ENCODE peak calls at places on chromosomes 1 and 21, in four cellular contexts. F, M, C and S are unnamed samples.

GRCh38 chr1:241927321-241927720 is 30.2 kb upstream of the BECN2 start:
- DNase-seq in C (no peak), M (no peak), F (no peak), S (no peak)

GRCh38 chr1:201921952-201922558 is 24.3 kb downstream of the LMOD1 start:
- DNase-seq in F (no peak), M (no peak), C (no peak), S (no peak)

GRCh38 chr1:64242895-64243756 is 39.7 kb downstream of the UBE2U start:
- DNase-seq in C (no peak), F (no peak), M (no peak), S (peak)

GRCh38 chr1:156070523-156070922 is 9.6 kb downstream of the RAB25 start:
- DNase-seq in C (no peak), M (no peak), F (no peak), S (no peak)

GRCh38 chr1:204564835-204565234 is 48.6 kb downstream of the MDM4 start:
- DNase-seq in C (no peak), F (no peak), M (peak), S (no peak)

GRCh38 chr1:115142616-115143015 is 53.3 kb upstream of the TSPAN2 start:
- DNase-seq in M (no peak), F (no peak), C (no peak), S (no peak)

GRCh38 chr21:43639470-43640178 is 19.7 kb downstream of the HSF2BP start:
- DNase-seq in C (no peak), M (no peak), F (no peak), S (peak)

GRCh38 chr1:167342846-167343245 is 122.2 kb downstream of the POU2F1 start:
- DNase-seq in F (no peak), M (no peak), C (no peak), S (no peak)

GRCh38 chr21:33394260-33394659 is 9.0 kb upstream of the IFNGR2 start:
- DNase-seq in C (no peak), M (no peak), F (no peak), S (no peak)

GRCh38 chr1:226870323-226871046 is at the start of gene PSEN2:
- DNase-seq in M (peak), C (peak), F (peak), S (peak)
- TF ChIP-seq CTCF in M (no peak), C (peak), F (peak), S (peak)

GRCh38 chr1:229254910-229255541 is 15.9 kb upstream of the RAB4A start:
- DNase-seq in M (peak), F (peak), C (no peak), S (no peak)
- TF ChIP-seq CTCF in M (no peak), F (no peak), C (peak), S (peak)

DNA sequence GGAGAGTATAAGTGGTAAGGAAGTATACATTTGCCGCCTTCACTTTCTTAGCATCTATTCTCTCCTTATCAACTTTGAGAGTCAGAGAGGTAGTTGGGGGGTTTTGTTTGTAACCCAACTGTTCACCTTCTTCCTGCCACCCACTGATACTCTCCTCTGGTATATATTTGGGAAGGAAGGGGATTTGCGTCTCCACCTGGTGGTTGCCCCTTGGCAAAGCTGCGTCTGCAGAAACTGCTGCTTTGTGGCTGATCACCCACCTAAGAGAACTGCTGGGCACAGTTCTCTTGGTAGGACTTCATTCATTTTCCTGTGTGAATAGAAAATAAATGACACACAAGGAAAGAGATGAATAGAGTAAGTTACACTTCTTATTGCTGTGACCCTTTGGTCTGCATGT is 87.0 kb downstream of the SYT14 start:
- DNase-seq in F (peak), C (no peak), M (no peak), S (no peak)
- TF ChIP-seq CTCF in F (no peak), C (no peak), M (no peak), S (no peak)

GRCh38 chr1:200886590-200886989 is 8.1 kb upstream of the INAVA start:
- DNase-seq in F (no peak), M (no peak), C (no peak), S (no peak)
- TF ChIP-seq CTCF in F (no peak), M (no peak), C (no peak), S (no peak)

DNA sequence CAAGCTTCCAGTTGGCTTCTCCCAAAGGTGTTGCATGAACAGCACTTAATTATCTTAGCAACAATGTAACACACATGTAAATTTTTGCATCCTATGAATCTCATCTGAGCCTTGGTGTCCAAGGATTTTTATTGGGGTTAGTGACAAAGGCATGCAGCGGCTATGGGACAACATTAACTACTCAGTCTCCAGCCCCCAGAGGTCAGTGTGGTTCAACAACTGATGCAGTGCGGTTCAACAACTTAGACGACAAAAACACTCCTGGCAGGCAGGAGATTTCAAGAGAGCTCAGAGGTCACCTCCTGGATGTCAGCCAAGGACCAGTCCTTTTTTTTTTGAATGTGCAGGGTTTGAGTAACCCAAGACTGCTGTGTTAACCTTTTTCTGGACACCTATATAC is 77.5 kb upstream of the HMCN1 start:
- DNase-seq in C (no peak), M (no peak), F (no peak), S (no peak)
- TF ChIP-seq CTCF in C (no peak), M (no peak), F (no peak), S (no peak)

DNA sequence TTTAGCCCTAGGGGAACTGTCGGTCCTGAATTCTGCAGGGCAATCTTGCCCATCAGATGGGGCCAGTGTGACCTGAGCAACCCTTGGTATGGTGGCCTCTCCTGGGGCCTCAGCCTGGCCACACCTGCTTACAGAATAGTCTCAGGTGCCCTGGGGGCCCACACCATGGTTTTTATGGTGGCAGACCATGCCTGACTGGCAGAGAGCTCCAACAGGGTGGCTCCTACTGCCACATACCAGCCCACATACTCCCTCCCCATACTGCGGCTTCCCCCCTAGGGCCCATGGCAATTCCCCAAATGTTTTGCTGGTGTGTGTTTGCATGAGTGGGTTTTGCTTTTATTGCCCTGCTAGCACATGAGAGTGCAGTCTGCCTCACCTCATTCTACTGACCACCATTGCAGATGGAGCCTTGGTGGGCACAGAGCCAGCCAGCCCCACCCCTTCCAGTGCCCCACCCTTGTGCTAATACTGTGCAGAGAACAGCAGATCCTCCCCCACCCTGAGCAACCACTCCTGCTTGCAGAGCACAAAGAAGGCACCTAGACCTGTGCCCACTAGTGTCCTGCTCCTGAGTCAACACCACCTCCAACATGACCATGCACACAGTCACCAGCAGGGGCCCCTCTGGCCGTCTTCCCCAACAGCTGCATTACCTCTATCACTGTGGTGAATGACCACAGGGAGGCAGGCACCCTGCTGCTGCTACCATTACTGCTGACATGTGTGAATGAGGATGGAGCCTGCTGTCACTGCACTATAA is 86.8 kb downstream of the GDAP2 start:
- DNase-seq in C (no peak), F (no peak), M (no peak), S (no peak)
- TF ChIP-seq CTCF in C (peak), F (no peak), M (no peak), S (peak)

GRCh38 chr1:227730630-227731151 is 4.4 kb downstream of the JMJD4 start:
- DNase-seq in M (no peak), F (no peak), C (no peak), S (no peak)
- TF ChIP-seq CTCF in M (peak), F (no peak), C (no peak), S (peak)

GRCh38 chr1:236307437-236307836 is 25.7 kb upstream of the ERO1B start:
- DNase-seq in M (no peak), F (no peak), C (no peak), S (no peak)
- TF ChIP-seq CTCF in M (no peak), F (no peak), C (no peak), S (no peak)